ENCODE peak calls at places on chromosomes 12 and 14, in seven cellular contexts. U is CD8-positive, alpha-beta memory T cell; B is GM12878; J is dorsolateral prefrontal cortex; Y is heart right ventricle; H is fibroblast of lung; N is thoracic aorta. Q is an unnamed sample.

GRCh38 chr14:99522934-99523660 is 41.9 kb downstream of the CCNK start:
- DNase-seq in U (no peak), B (no peak), J (no peak), Y (no peak), H (peak; percentile 25), N (no peak), Q (no peak)

GRCh38 chr14:44463386-44464004 is 43.6 kb downstream of the FSCB start:
- DNase-seq in U (no peak), B (no peak), J (no peak), Y (no peak), H (no peak), N (no peak), Q (no peak)

GRCh38 chr14:100268591-100269207 is 29.8 kb downstream of the YY1 start:
- DNase-seq in U (no peak), B (no peak), J (no peak), Y (no peak), H (no peak), N (no peak), Q (no peak)

GRCh38 chr14:101788016-101788695 is 26.6 kb downstream of the PPP2R5C start:
- DNase-seq in U (no peak), B (no peak), J (no peak), Y (no peak), H (no peak), N (no peak), Q (no peak)

GRCh38 chr14:50121506-50121905 is 5.1 kb upstream of the VCPKMT start:
- DNase-seq in U (no peak), B (no peak), J (no peak), Y (no peak), H (no peak), N (no peak), Q (no peak)

GRCh38 chr14:106883218-106883692 is 1356.9 kb downstream of the TMEM121 start:
- DNase-seq in U (peak; percentile 27), B (no peak), J (no peak), Y (peak; percentile 19), H (no peak), N (no peak), Q (peak; percentile 43)

GRCh38 chr14:28763914-28764848 is 2.4 kb upstream of the FOXG1 start:
- DNase-seq in U (no peak), B (no peak), J (no peak), Y (no peak), H (no peak), N (no peak), Q (no peak)

GRCh38 chr14:44316647-44317432 is 190.2 kb downstream of the FSCB start:
- DNase-seq in U (no peak), B (no peak), J (peak; percentile 54), Y (no peak), H (peak; percentile 95), N (no peak), Q (no peak)

GRCh38 chr14:94345344-94346072 is 22.4 kb upstream of the SERPINA6 start:
- DNase-seq in U (no peak), B (no peak), J (no peak), Y (no peak), H (peak; percentile 88), N (no peak), Q (no peak)

GRCh38 chr12:76486011-76486410 is 73.6 kb downstream of the OSBPL8 start:
- DNase-seq in U (no peak), B (no peak), J (no peak), Y (no peak), H (no peak), N (no peak), Q (no peak)

GRCh38 chr14:105155071-105155651 is 13.4 kb downstream of the JAG2 start:
- DNase-seq in U (no peak), B (no peak), J (no peak), Y (peak; percentile 6), H (no peak), N (no peak), Q (no peak)

GRCh38 chr12:9372202-9372601 is 164.0 kb upstream of the PZP start:
- DNase-seq in U (no peak), B (no peak), J (no peak), Y (no peak), H (peak; percentile 43), N (no peak), Q (no peak)

GRCh38 chr14:51501746-51502145 is 150.0 kb upstream of the FRMD6 start:
- DNase-seq in U (no peak), B (no peak), J (no peak), Y (no peak), H (no peak), N (no peak), Q (no peak)

GRCh38 chr12:5173511-5174011 is 129.9 kb downstream of the KCNA5 start:
- DNase-seq in U (no peak), B (no peak), J (no peak), Y (peak; percentile 20), H (no peak), N (no peak), Q (no peak)

GRCh38 chr14:73777420-73777819 is 63.2 kb upstream of the PNMA1 start:
- DNase-seq in U (no peak), B (no peak), J (no peak), Y (no peak), H (no peak), N (no peak), Q (no peak)

GRCh38 chr14:23056257-23056955 is 914 bp downstream of the CDH24 start:
- DNase-seq in U (peak; percentile 59), B (no peak), J (no peak), Y (peak; percentile 60), H (peak; percentile 53), N (no peak), Q (peak; percentile 66)

GRCh38 chr12:94686834-94687628 is 36.7 kb upstream of the TMCC3 start:
- DNase-seq in U (no peak), B (no peak), J (no peak), Y (no peak), H (peak; percentile 14), N (no peak), Q (no peak)

GRCh38 chr12:94545937-94546771 is 86.5 kb upstream of the CEP83 start:
- DNase-seq in U (no peak), B (peak; percentile 19), J (peak; percentile 46), Y (no peak), H (peak; percentile 80), N (no peak), Q (no peak)

GRCh38 chr12:100445081-100445481 is 28.6 kb upstream of the NR1H4 start:
- DNase-seq in U (no peak), B (no peak), J (no peak), Y (no peak), H (no peak), N (no peak), Q (no peak)

GRCh38 chr12:52049286-52049685 is 2.0 kb upstream of the NR4A1 start:
- DNase-seq in U (no peak), B (no peak), J (no peak), Y (no peak), H (no peak), N (no peak), Q (no peak)

GRCh38 chr14:103704708-103705107 is 10.5 kb downstream of the XRCC3 start:
- DNase-seq in U (no peak), B (no peak), J (no peak), Y (no peak), H (no peak), N (no peak), Q (no peak)

GRCh38 chr14:51654549-51654879 is 2.8 kb downstream of the FRMD6 start:
- DNase-seq in U (no peak), B (no peak), J (no peak), Y (no peak), H (no peak), N (no peak), Q (no peak)

DNA sequence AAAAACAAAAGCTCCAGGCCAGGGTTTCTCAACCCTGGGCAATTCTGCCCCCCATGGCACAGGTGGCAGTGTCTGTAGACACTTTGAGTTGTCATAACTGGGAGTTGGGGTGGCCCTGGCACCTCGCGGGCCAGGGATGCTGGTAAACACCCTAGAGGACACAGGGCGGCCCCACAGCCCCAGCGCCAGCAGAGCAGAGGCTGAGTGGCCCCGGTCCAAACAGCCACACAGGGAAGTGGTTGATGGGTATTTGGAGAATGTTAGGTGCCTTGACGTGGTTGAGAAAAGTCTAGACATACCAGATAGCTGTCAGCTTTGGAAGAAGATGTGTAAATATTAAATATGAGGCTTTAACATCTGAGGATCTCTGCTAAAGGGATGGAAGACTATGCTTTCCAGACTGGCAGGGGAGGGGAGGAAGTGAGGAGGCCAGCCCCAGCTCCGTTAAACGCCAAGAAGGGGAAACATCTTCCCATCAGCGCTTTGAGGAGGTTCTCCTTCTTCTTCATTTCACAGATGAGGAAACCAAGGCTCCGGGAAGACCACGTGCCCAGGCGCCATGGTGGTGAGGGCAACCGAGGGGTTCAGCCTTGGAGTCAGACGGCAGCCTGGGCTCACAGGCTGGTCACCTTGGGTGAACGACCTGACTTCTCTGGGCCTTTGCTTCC is 103.7 kb downstream of the SCARB1 start:
- DNase-seq in U (no peak), B (no peak), J (no peak), Y (peak; percentile 59), H (no peak), N (no peak), Q (no peak)
- H3K27ac ChIP-seq in U (no peak overlapping the region), B (no peak overlapping the region), J (peak overlapping the region; percentile 72), Y (peak overlapping the region; percentile 9), H (no peak overlapping the region), N (peak overlapping the region; percentile 7), Q (no peak overlapping the region)

DNA sequence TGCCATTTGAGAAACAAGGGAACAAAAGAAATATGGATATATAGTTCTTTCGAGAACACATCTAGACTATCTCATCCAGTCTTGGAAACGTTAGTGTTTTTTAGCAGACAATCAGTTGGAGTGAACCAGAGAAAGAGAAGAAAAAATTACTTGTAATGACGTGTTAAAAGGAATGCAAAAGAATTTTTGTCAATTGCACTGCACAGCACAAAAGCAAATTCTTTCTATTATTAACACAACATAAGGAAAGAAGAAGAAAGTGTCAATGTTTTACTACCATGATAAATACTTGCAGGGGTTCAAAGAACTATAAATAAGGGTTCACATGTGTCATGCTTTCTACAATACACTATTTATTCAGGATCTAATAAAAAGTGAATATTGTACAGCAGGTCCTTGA is 27.5 kb upstream of the GSG1 start:
- DNase-seq in U (no peak), B (no peak), J (no peak), Y (no peak), H (no peak), N (no peak), Q (no peak)
- H3K27me3 ChIP-seq in U (no peaks in the 10 kb centered on the region), B (peaks cover 3% of the 10 kb centered on the region), J (no peaks in the 10 kb centered on the region), Y (no peaks in the 10 kb centered on the region), H (no peaks in the 10 kb centered on the region), N (no peaks in the 10 kb centered on the region), Q (peaks cover 5% of the 10 kb centered on the region)

GRCh38 chr12:109120557-109120956 is 4.2 kb downstream of the ACACB start:
- DNase-seq in U (no peak), B (no peak), J (no peak), Y (no peak), H (no peak), N (no peak), Q (no peak)
- H3K27ac ChIP-seq in U (no peak overlapping the region), B (no peak overlapping the region), J (no peak overlapping the region), Y (peak overlapping the region; percentile 87), H (no peak overlapping the region), N (no peak overlapping the region), Q (no peak overlapping the region)

GRCh38 chr12:130049666-130050065 is 112.6 kb upstream of the FZD10 start:
- DNase-seq in U (no peak), B (no peak), J (no peak), Y (no peak), H (no peak), N (no peak), Q (no peak)

GRCh38 chr12:130054803-130055202 is 107.5 kb upstream of the FZD10 start:
- DNase-seq in U (no peak), B (no peak), J (no peak), Y (no peak), H (no peak), N (no peak), Q (no peak)

GRCh38 chr12:130051900-130052299 is 110.4 kb upstream of the FZD10 start:
- DNase-seq in U (no peak), B (no peak), J (no peak), Y (no peak), H (no peak), N (no peak), Q (peak; percentile 53)

GRCh38 chr12:130053641-130054040 is 108.6 kb upstream of the FZD10 start:
- DNase-seq in U (no peak), B (no peak), J (no peak), Y (no peak), H (no peak), N (no peak), Q (peak; percentile 7)
- H3K27me3 ChIP-seq in U (no peaks in the 10 kb centered on the region), B (no peaks in the 10 kb centered on the region), J (no peaks in the 10 kb centered on the region), Y (no peaks in the 10 kb centered on the region), H (no peaks in the 10 kb centered on the region), N (no peaks in the 10 kb centered on the region), Q (peaks cover 9% of the 10 kb centered on the region)

Q was measured in DND-41.